ENCODE peak calls at places on chromosome 12, in six cellular contexts. H is lung, Q is neuronal stem cell, V is iPS DF 6.9, Y is MM.1S, W is A549. A is an unnamed sample.

GRCh38 chr12:62191747-62192485 is 68.3 kb upstream of the USP15 start:
- DNase-seq in H (no peak), Q (no peak), V (no peak), Y (no peak), W (peak), A (no peak)

GRCh38 chr12:106767206-106767605 is 7.3 kb upstream of the RIC8B start:
- DNase-seq in H (no peak), Q (no peak), V (no peak), Y (no peak), W (no peak), A (no peak)

GRCh38 chr12:15829255-15829654 is 40.1 kb upstream of the EPS8 start:
- DNase-seq in H (no peak), Q (no peak), V (no peak), Y (no peak), W (no peak), A (no peak)

GRCh38 chr12:92717202-92717601 is 14.4 kb downstream of the PLEKHG7 start:
- DNase-seq in H (no peak), Q (no peak), V (no peak), Y (no peak), W (no peak), A (no peak)

GRCh38 chr12:78421011-78421410 is 443.6 kb upstream of the SYT1 start:
- DNase-seq in H (no peak), Q (no peak), V (no peak), Y (no peak), W (no peak), A (no peak)

GRCh38 chr12:111304642-111305071 is 64.2 kb downstream of the PHETA1 start:
- DNase-seq in H (no peak), Q (no peak), V (no peak), Y (peak), W (peak), A (peak)

GRCh38 chr12:34126239-34126641 is 103.9 kb downstream of the ALG10 start:
- DNase-seq in H (no peak), Q (no peak), V (no peak), Y (no peak), W (no peak), A (no peak)

GRCh38 chr12:102399653-102400052 is 80.7 kb downstream of the IGF1 start:
- DNase-seq in H (no peak), Q (no peak), V (no peak), Y (no peak), W (no peak), A (no peak)

GRCh38 chr12:2138871-2139308 is 86.1 kb downstream of the CACNA1C start:
- DNase-seq in H (no peak), Q (no peak), V (no peak), Y (no peak), W (no peak), A (no peak)

GRCh38 chr12:793037-793436 is 40.7 kb downstream of the WNK1 start:
- DNase-seq in H (no peak), Q (no peak), V (no peak), Y (no peak), W (no peak), A (no peak)

GRCh38 chr12:32025906-32026305 is 66.7 kb downstream of the RESF1 start:
- DNase-seq in H (no peak), Q (no peak), V (no peak), Y (peak), W (no peak), A (no peak)

GRCh38 chr12:90940872-90941499 is 14.0 kb downstream of the CCER1 start:
- DNase-seq in H (no peak), Q (peak), V (no peak), Y (peak), W (peak), A (no peak)

GRCh38 chr12:452667-453210 is 7.0 kb upstream of the B4GALNT3 start:
- DNase-seq in H (no peak), Q (no peak), V (no peak), Y (peak), W (no peak), A (no peak)

GRCh38 chr12:85642810-85643209 is 193.4 kb downstream of the RASSF9 start:
- DNase-seq in H (no peak), Q (no peak), V (no peak), Y (no peak), W (peak), A (no peak)

GRCh38 chr12:121365416-121366062 is 13.3 kb upstream of the ANAPC5 start:
- DNase-seq in H (no peak), Q (no peak), V (no peak), Y (no peak), W (no peak), A (no peak)

GRCh38 chr12:39012870-39013269 is 107.5 kb upstream of the CPNE8 start:
- DNase-seq in H (no peak), Q (no peak), V (no peak), Y (no peak), W (no peak), A (no peak)

GRCh38 chr12:98678236-98678945 is 33.3 kb downstream of the APAF1 start:
- DNase-seq in H (no peak), Q (no peak), V (no peak), Y (no peak), W (no peak), A (no peak)

GRCh38 chr12:1297206-1297605 is 297.2 kb downstream of the FBXL14 start:
- DNase-seq in H (no peak), Q (no peak), V (no peak), Y (no peak), W (no peak), A (no peak)

GRCh38 chr12:40559865-40560264 is 132.4 kb upstream of the CNTN1 start:
- DNase-seq in H (no peak), Q (no peak), V (no peak), Y (no peak), W (no peak), A (no peak)

GRCh38 chr12:68118096-68118755 is 41.3 kb downstream of the IFNG start:
- DNase-seq in H (no peak), Q (no peak), V (peak), Y (no peak), W (no peak), A (no peak)

GRCh38 chr12:66235626-66236281 is 46.7 kb downstream of the IRAK3 start:
- DNase-seq in H (no peak), Q (no peak), V (no peak), Y (peak), W (peak), A (no peak)

GRCh38 chr12:116384629-116385485 is 107.4 kb upstream of the MED13L start:
- DNase-seq in H (no peak), Q (no peak), V (no peak), Y (no peak), W (peak), A (no peak)

GRCh38 chr12:98939350-98939749 is 294.3 kb downstream of the APAF1 start:
- DNase-seq in H (no peak), Q (peak), V (peak), Y (peak), W (peak), A (peak)

GRCh38 chr12:120116792-120117651 is 469 bp upstream of the RAB35 start:
- DNase-seq in H (peak), Q (peak), V (no peak), Y (peak), W (peak), A (peak)

GRCh38 chr12:120534703-120535655 is 823 bp downstream of the RNF10 start:
- DNase-seq in H (peak), Q (peak), V (no peak), Y (peak), W (peak), A (no peak)

GRCh38 chr12:643478-644292 is 19.6 kb downstream of the NINJ2 start:
- DNase-seq in H (no peak), Q (no peak), V (no peak), Y (no peak), W (no peak), A (no peak)

GRCh38 chr12:118743896-118744700 is 237.2 kb upstream of the SRRM4 start:
- DNase-seq in H (no peak), Q (no peak), V (no peak), Y (no peak), W (no peak), A (no peak)

GRCh38 chr12:1491983-1492697 is 102.2 kb downstream of the FBXL14 start:
- DNase-seq in H (no peak), Q (no peak), V (no peak), Y (no peak), W (no peak), A (no peak)

GRCh38 chr12:117671734-117672133 is 297.1 kb downstream of the KSR2 start:
- DNase-seq in H (no peak), Q (peak), V (peak), Y (no peak), W (peak), A (peak)

GRCh38 chr12:82517027-82517426 is 158.7 kb downstream of the METTL25 start:
- DNase-seq in H (no peak), Q (no peak), V (peak), Y (peak), W (peak), A (peak)

GRCh38 chr12:40248034-40248433 is 23.2 kb downstream of the LRRK2 start:
- DNase-seq in H (no peak), Q (no peak), V (no peak), Y (no peak), W (no peak), A (no peak)

GRCh38 chr12:16880864-16881285 is 274.9 kb upstream of the LMO3 start:
- DNase-seq in H (no peak), Q (peak), V (no peak), Y (no peak), W (peak), A (no peak)
- H3K4me3 ChIP-seq in H (no peak), Q (no peak), V (no peak), Y (no peak), W (peak), A (no peak)

GRCh38 chr12:131872154-131873046 is 22.0 kb upstream of the ULK1 start:
- DNase-seq in H (no peak), Q (no peak), V (no peak), Y (no peak), W (peak), A (no peak)
- H3K4me3 ChIP-seq in H (no peak), Q (no peak), V (no peak), Y (no peak), W (no peak), A (no peak)

DNA sequence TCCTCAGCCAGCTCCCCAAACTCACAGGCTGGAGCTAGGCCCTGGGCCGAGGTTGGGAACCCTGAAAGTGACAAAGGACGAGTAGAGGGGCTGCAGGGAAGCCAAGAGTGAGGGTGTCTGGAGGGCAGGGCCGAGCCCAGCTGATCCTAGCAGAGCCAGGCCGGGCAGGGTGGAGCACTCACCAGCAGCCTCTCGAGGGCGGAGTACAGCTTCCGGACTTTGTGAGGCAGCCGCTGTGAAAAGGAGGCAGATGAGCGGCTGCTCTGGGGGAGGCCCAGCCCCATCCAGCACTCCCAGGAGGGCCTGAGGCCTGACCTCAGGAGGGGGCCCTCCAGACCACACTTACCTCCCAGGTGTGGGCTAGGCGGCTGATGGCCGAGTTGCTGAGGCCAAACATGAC is 14.7 kb upstream of the ENDOU start:
- DNase-seq in H (no peak), Q (no peak), V (no peak), Y (no peak), W (no peak), A (no peak)
- H3K4me3 ChIP-seq in H (no peak), Q (no peak), V (no peak), Y (no peak), W (no peak), A (no peak)

GRCh38 chr12:5200276-5201087 is 156.8 kb downstream of the KCNA5 start:
- DNase-seq in H (no peak), Q (peak), V (peak), Y (peak), W (peak), A (peak)
- H3K4me3 ChIP-seq in H (no peak), Q (no peak), V (no peak), Y (no peak), W (no peak), A (no peak)

DNA sequence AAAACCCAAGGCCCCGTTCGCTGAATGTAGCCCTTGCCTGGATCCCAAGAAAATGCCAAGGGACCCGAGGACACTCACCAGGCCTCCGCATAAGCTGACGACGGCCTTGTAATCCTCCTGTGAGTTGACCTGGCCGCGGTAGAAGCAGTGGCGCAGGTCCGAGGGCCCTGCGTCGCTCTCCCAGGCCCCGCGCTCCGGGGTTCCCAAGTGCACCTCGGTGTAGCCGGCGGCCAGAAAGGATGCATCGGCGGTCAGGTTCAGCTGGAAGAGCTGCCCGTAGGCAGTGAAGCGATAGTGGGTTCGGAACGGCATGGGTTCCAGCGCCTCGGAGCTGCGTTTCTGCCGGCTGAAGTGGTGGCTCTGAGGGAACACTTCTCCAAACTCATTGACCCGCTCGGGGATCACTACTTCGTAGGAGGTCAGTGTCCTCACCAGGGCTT is 1.2 kb downstream of the ADAMTS20 start:
- DNase-seq in H (no peak), Q (peak), V (peak), Y (no peak), W (no peak), A (no peak)
- H3K4me3 ChIP-seq in H (no peak), Q (peak), V (peak), Y (no peak), W (no peak), A (peak)

GRCh38 chr12:3520711-3521110 is 29.7 kb downstream of the PRMT8 start:
- DNase-seq in H (no peak), Q (no peak), V (no peak), Y (no peak), W (no peak), A (no peak)
- H3K4me3 ChIP-seq in H (no peak), Q (no peak), V (no peak), Y (no peak), W (no peak), A (no peak)

GRCh38 chr12:69929531-69929930 is 104.5 kb downstream of the MYRFL start:
- DNase-seq in H (no peak), Q (no peak), V (no peak), Y (no peak), W (no peak), A (no peak)

GRCh38 chr12:69933115-69933552 is 108.1 kb downstream of the MYRFL start:
- DNase-seq in H (no peak), Q (no peak), V (peak), Y (no peak), W (no peak), A (peak)

GRCh38 chr12:69929125-69929524 is 104.1 kb downstream of the MYRFL start:
- DNase-seq in H (no peak), Q (no peak), V (no peak), Y (no peak), W (no peak), A (no peak)

GRCh38 chr12:69934011-69934410 is 109.0 kb downstream of the MYRFL start:
- DNase-seq in H (no peak), Q (no peak), V (no peak), Y (no peak), W (no peak), A (no peak)

GRCh38 chr12:69932154-69932553 is 107.1 kb downstream of the MYRFL start:
- DNase-seq in H (no peak), Q (no peak), V (peak), Y (no peak), W (no peak), A (peak)
- H3K4me3 ChIP-seq in H (no peak), Q (no peak), V (no peak), Y (no peak), W (no peak), A (no peak)

GRCh38 chr12:130104596-130105253 is 57.5 kb upstream of the FZD10 start:
- DNase-seq in H (no peak), Q (peak), V (no peak), Y (no peak), W (no peak), A (no peak)
- H3K4me3 ChIP-seq in H (no peak), Q (no peak), V (no peak), Y (no peak), W (no peak), A (no peak)